ENCODE peak calls at places on chromosomes 12 and 14, in eight cellular contexts. One of them, this sample, is unnamed.

GRCh38 chr14:42554091-42554490 is 947.4 kb downstream of the LRFN5 start:
- DNase-seq in PC-9: no peak
- DNase-seq in fibroblast of pulmonary artery: no peak
- DNase-seq in fibroblast of mammary gland: no peak
- DNase-seq in stomach: no peak
- DNase-seq in CD8-positive, alpha-beta T cell: no peak
- DNase-seq in mammary epithelial cell: no peak
- DNase-seq in uterus: no peak
- DNase-seq in this sample: no peak

GRCh38 chr12:118618695-118619094 is 242.3 kb downstream of the SUDS3 start:
- DNase-seq in mammary epithelial cell: no peak
- DNase-seq in uterus: no peak
- DNase-seq in PC-9: no peak
- DNase-seq in fibroblast of pulmonary artery: no peak
- DNase-seq in fibroblast of mammary gland: no peak
- DNase-seq in stomach: no peak
- DNase-seq in CD8-positive, alpha-beta T cell: no peak
- DNase-seq in this sample: no peak

GRCh38 chr14:22471545-22472121 is 117.4 kb downstream of the DAD1 start:
- DNase-seq in fibroblast of mammary gland: peak; percentile 37
- DNase-seq in mammary epithelial cell: peak; percentile 49
- DNase-seq in stomach: peak; percentile 69
- DNase-seq in uterus: no peak
- DNase-seq in PC-9: no peak
- DNase-seq in fibroblast of pulmonary artery: peak; percentile 65
- DNase-seq in CD8-positive, alpha-beta T cell: no peak
- DNase-seq in this sample: peak; percentile 53

GRCh38 chr14:20986811-20987210 is 3.0 kb upstream of the METTL17 start:
- DNase-seq in uterus: peak; percentile 52
- DNase-seq in PC-9: peak; percentile 28
- DNase-seq in fibroblast of mammary gland: peak; percentile 98
- DNase-seq in mammary epithelial cell: peak; percentile 96
- DNase-seq in CD8-positive, alpha-beta T cell: no peak
- DNase-seq in stomach: no peak
- DNase-seq in fibroblast of pulmonary artery: peak; percentile 95
- DNase-seq in this sample: peak; percentile 91

GRCh38 chr12:126087692-126088091 is 1022.5 kb downstream of the AACS start:
- DNase-seq in CD8-positive, alpha-beta T cell: no peak
- DNase-seq in fibroblast of pulmonary artery: no peak
- DNase-seq in PC-9: no peak
- DNase-seq in stomach: no peak
- DNase-seq in uterus: no peak
- DNase-seq in fibroblast of mammary gland: no peak
- DNase-seq in mammary epithelial cell: no peak
- DNase-seq in this sample: no peak

GRCh38 chr12:131913666-131914065 is 15.4 kb upstream of the PUS1 start:
- DNase-seq in CD8-positive, alpha-beta T cell: no peak
- DNase-seq in mammary epithelial cell: no peak
- DNase-seq in PC-9: no peak
- DNase-seq in uterus: no peak
- DNase-seq in stomach: no peak
- DNase-seq in fibroblast of mammary gland: no peak
- DNase-seq in fibroblast of pulmonary artery: no peak
- DNase-seq in this sample: no peak

GRCh38 chr12:93709386-93709785 is 32.2 kb downstream of the CRADD start:
- DNase-seq in fibroblast of mammary gland: no peak
- DNase-seq in CD8-positive, alpha-beta T cell: no peak
- DNase-seq in stomach: no peak
- DNase-seq in mammary epithelial cell: no peak
- DNase-seq in uterus: no peak
- DNase-seq in PC-9: no peak
- DNase-seq in fibroblast of pulmonary artery: no peak
- DNase-seq in this sample: no peak

GRCh38 chr14:101499513-101499912 is 61.8 kb upstream of the DIO3 start:
- DNase-seq in mammary epithelial cell: no peak
- DNase-seq in stomach: peak; percentile 16
- DNase-seq in uterus: no peak
- DNase-seq in fibroblast of pulmonary artery: no peak
- DNase-seq in PC-9: no peak
- DNase-seq in fibroblast of mammary gland: no peak
- DNase-seq in CD8-positive, alpha-beta T cell: no peak
- DNase-seq in this sample: no peak

GRCh38 chr12:89225808-89226368 is 126.4 kb downstream of the DUSP6 start:
- DNase-seq in fibroblast of pulmonary artery: peak; percentile 96
- DNase-seq in stomach: peak; percentile 62
- DNase-seq in CD8-positive, alpha-beta T cell: no peak
- DNase-seq in PC-9: peak; percentile 69
- DNase-seq in fibroblast of mammary gland: peak; percentile 97
- DNase-seq in mammary epithelial cell: peak; percentile 99
- DNase-seq in uterus: no peak
- DNase-seq in this sample: peak; percentile 80

GRCh38 chr12:62834406-62834805 is 100.5 kb downstream of the PPM1H start:
- DNase-seq in fibroblast of pulmonary artery: no peak
- DNase-seq in fibroblast of mammary gland: no peak
- DNase-seq in PC-9: no peak
- DNase-seq in CD8-positive, alpha-beta T cell: no peak
- DNase-seq in stomach: no peak
- DNase-seq in uterus: peak; percentile 85
- DNase-seq in mammary epithelial cell: no peak
- DNase-seq in this sample: no peak

GRCh38 chr12:2641761-2642160 is 153.0 kb upstream of the FKBP4 start:
- DNase-seq in mammary epithelial cell: no peak
- DNase-seq in fibroblast of pulmonary artery: no peak
- DNase-seq in uterus: peak; percentile 13
- DNase-seq in PC-9: no peak
- DNase-seq in stomach: no peak
- DNase-seq in fibroblast of mammary gland: no peak
- DNase-seq in CD8-positive, alpha-beta T cell: no peak
- DNase-seq in this sample: no peak

GRCh38 chr14:100825691-100826331 is at the start of gene MEG3:
- DNase-seq in CD8-positive, alpha-beta T cell: no peak
- DNase-seq in PC-9: no peak
- DNase-seq in fibroblast of mammary gland: peak; percentile 80
- DNase-seq in fibroblast of pulmonary artery: peak; percentile 87
- DNase-seq in mammary epithelial cell: no peak
- DNase-seq in stomach: no peak
- DNase-seq in uterus: peak; percentile 65
- DNase-seq in this sample: peak; percentile 89

GRCh38 chr12:52032431-52032796 is 18.8 kb upstream of the NR4A1 start:
- DNase-seq in fibroblast of pulmonary artery: peak; percentile 86
- DNase-seq in PC-9: no peak
- DNase-seq in CD8-positive, alpha-beta T cell: no peak
- DNase-seq in stomach: peak; percentile 78
- DNase-seq in mammary epithelial cell: peak; percentile 43
- DNase-seq in fibroblast of mammary gland: peak; percentile 86
- DNase-seq in uterus: peak; percentile 93
- DNase-seq in this sample: peak; percentile 89

GRCh38 chr12:48197967-48198618 is 5.0 kb downstream of the OR10AD1 start:
- DNase-seq in PC-9: peak; percentile 88
- DNase-seq in uterus: peak; percentile 96
- DNase-seq in fibroblast of pulmonary artery: peak; percentile 95
- DNase-seq in fibroblast of mammary gland: peak; percentile 93
- DNase-seq in CD8-positive, alpha-beta T cell: peak; percentile 88
- DNase-seq in stomach: peak; percentile 98
- DNase-seq in mammary epithelial cell: peak; percentile 92
- DNase-seq in this sample: peak; percentile 88
- TF ChIP-seq CTCF in PC-9: no peak
- TF ChIP-seq CTCF in uterus: no peak
- TF ChIP-seq CTCF in fibroblast of pulmonary artery: no peak
- TF ChIP-seq CTCF in fibroblast of mammary gland: no peak
- TF ChIP-seq CTCF in CD8-positive, alpha-beta T cell: no peak
- TF ChIP-seq CTCF in stomach: no peak
- TF ChIP-seq CTCF in mammary epithelial cell: no peak
- TF ChIP-seq CTCF in this sample: no peak

DNA sequence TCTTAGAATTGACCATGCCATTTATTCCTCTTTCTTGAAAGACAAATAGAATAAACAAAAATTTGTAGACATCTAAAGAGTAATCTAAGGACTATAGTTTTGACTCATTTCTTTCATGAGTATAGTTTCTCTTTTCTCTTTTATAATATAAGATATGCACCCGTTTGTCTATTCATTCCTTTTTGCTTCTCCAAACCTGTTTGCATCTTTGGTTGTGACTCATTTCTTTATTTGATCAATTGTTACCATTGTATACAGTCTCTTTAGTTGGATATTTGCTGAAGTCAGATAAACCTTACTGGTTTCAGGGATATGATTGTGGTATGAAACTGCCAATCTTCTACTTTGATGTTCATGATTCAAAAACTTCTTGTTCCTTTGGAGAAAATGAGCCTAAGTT is 268.7 kb downstream of the FBXL14 start:
- DNase-seq in PC-9: no peak
- DNase-seq in stomach: no peak
- DNase-seq in fibroblast of mammary gland: no peak
- DNase-seq in mammary epithelial cell: peak; percentile 45
- DNase-seq in CD8-positive, alpha-beta T cell: no peak
- DNase-seq in uterus: no peak
- DNase-seq in fibroblast of pulmonary artery: no peak
- DNase-seq in this sample: no peak
- H3K4me3 ChIP-seq in PC-9: no peak overlapping the region
- H3K4me3 ChIP-seq in stomach: no peak overlapping the region
- H3K4me3 ChIP-seq in fibroblast of mammary gland: no peak overlapping the region
- H3K4me3 ChIP-seq in mammary epithelial cell: no peak overlapping the region
- H3K4me3 ChIP-seq in CD8-positive, alpha-beta T cell: no peak overlapping the region
- H3K4me3 ChIP-seq in uterus: no peak overlapping the region
- H3K4me3 ChIP-seq in fibroblast of pulmonary artery: no peak overlapping the region
- H3K4me3 ChIP-seq in this sample: no peak overlapping the region

GRCh38 chr12:57087689-57088441 is 1.0 kb upstream of the NAB2 start:
- DNase-seq in mammary epithelial cell: peak; percentile 93
- DNase-seq in fibroblast of mammary gland: peak; percentile 98
- DNase-seq in fibroblast of pulmonary artery: peak; percentile 97
- DNase-seq in PC-9: peak; percentile 90
- DNase-seq in uterus: peak; percentile 97
- DNase-seq in stomach: peak; percentile 86
- DNase-seq in CD8-positive, alpha-beta T cell: peak; percentile 78
- DNase-seq in this sample: peak; percentile 97
- TF ChIP-seq CTCF in mammary epithelial cell: no peak
- TF ChIP-seq CTCF in fibroblast of mammary gland: no peak
- TF ChIP-seq CTCF in fibroblast of pulmonary artery: no peak
- TF ChIP-seq CTCF in PC-9: no peak
- TF ChIP-seq CTCF in uterus: no peak
- TF ChIP-seq CTCF in stomach: no peak
- TF ChIP-seq CTCF in CD8-positive, alpha-beta T cell: no peak
- TF ChIP-seq CTCF in this sample: no peak

GRCh38 chr12:64616221-64616620 is 5.9 kb downstream of the RASSF3 start:
- DNase-seq in PC-9: no peak
- DNase-seq in fibroblast of pulmonary artery: peak; percentile 41
- DNase-seq in mammary epithelial cell: no peak
- DNase-seq in fibroblast of mammary gland: no peak
- DNase-seq in stomach: no peak
- DNase-seq in uterus: no peak
- DNase-seq in CD8-positive, alpha-beta T cell: no peak
- DNase-seq in this sample: no peak
- H3K4me3 ChIP-seq in PC-9: no peak overlapping the region
- H3K4me3 ChIP-seq in fibroblast of pulmonary artery: no peak overlapping the region
- H3K4me3 ChIP-seq in mammary epithelial cell: no peak overlapping the region
- H3K4me3 ChIP-seq in fibroblast of mammary gland: no peak overlapping the region
- H3K4me3 ChIP-seq in stomach: no peak overlapping the region
- H3K4me3 ChIP-seq in uterus: no peak overlapping the region
- H3K4me3 ChIP-seq in CD8-positive, alpha-beta T cell: no peak overlapping the region
- H3K4me3 ChIP-seq in this sample: no peak overlapping the region

GRCh38 chr14:27075503-27075902 is 477.7 kb upstream of the NOVA1 start:
- DNase-seq in PC-9: no peak
- DNase-seq in mammary epithelial cell: no peak
- DNase-seq in fibroblast of mammary gland: no peak
- DNase-seq in uterus: no peak
- DNase-seq in CD8-positive, alpha-beta T cell: no peak
- DNase-seq in stomach: no peak
- DNase-seq in fibroblast of pulmonary artery: no peak
- DNase-seq in this sample: no peak
- TF ChIP-seq CTCF in PC-9: no peak
- TF ChIP-seq CTCF in mammary epithelial cell: no peak
- TF ChIP-seq CTCF in fibroblast of mammary gland: no peak
- TF ChIP-seq CTCF in uterus: no peak
- TF ChIP-seq CTCF in CD8-positive, alpha-beta T cell: no peak
- TF ChIP-seq CTCF in stomach: no peak
- TF ChIP-seq CTCF in fibroblast of pulmonary artery: no peak
- TF ChIP-seq CTCF in this sample: no peak

DNA sequence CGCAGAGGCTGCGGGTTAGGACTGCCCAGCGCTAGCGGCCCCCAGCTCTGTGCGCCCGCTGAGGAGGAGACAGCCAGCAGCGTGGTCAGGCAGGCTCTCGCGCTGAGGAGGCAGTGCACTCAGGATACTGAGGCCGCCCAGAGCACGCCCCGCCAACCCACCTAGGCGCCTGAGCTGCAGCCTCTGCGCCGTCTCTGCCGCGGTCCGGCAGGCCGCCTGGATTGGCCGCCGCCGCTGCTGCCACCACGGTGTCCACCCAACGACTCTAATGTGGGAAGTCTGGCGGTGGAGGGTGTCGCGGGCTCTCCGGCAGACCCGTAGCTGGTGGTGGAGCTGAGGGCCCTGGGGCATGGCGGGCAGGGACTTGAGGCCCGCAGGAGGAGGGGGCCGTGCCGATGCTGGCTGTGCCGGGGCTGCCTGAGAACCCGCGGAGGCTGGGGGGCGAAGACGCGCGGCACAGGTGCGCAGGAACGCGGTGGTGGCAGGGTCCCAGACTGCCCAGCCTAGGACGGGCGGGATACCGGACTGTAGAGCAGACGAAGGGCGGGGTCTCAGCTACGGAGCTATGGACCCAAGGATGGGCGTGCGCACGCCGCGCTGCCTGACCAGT is 69.9 kb downstream of the ASCL4 start:
- DNase-seq in stomach: peak; percentile 33
- DNase-seq in PC-9: no peak
- DNase-seq in fibroblast of mammary gland: no peak
- DNase-seq in fibroblast of pulmonary artery: peak; percentile 1
- DNase-seq in CD8-positive, alpha-beta T cell: no peak
- DNase-seq in mammary epithelial cell: no peak
- DNase-seq in uterus: no peak
- DNase-seq in this sample: no peak
- H3K4me3 ChIP-seq in stomach: peak overlapping the region; percentile 56
- H3K4me3 ChIP-seq in PC-9: no peak overlapping the region
- H3K4me3 ChIP-seq in fibroblast of mammary gland: no peak overlapping the region
- H3K4me3 ChIP-seq in fibroblast of pulmonary artery: no peak overlapping the region
- H3K4me3 ChIP-seq in CD8-positive, alpha-beta T cell: no peak overlapping the region
- H3K4me3 ChIP-seq in mammary epithelial cell: no peak overlapping the region
- H3K4me3 ChIP-seq in uterus: no peak overlapping the region
- H3K4me3 ChIP-seq in this sample: no peak overlapping the region

GRCh38 chr14:28681681-28682080 is 84.9 kb upstream of the FOXG1 start:
- DNase-seq in stomach: no peak
- DNase-seq in CD8-positive, alpha-beta T cell: no peak
- DNase-seq in fibroblast of pulmonary artery: no peak
- DNase-seq in fibroblast of mammary gland: no peak
- DNase-seq in mammary epithelial cell: no peak
- DNase-seq in uterus: no peak
- DNase-seq in PC-9: no peak
- DNase-seq in this sample: no peak
- TF ChIP-seq CTCF in stomach: no peak
- TF ChIP-seq CTCF in CD8-positive, alpha-beta T cell: no peak
- TF ChIP-seq CTCF in fibroblast of pulmonary artery: no peak
- TF ChIP-seq CTCF in fibroblast of mammary gland: no peak
- TF ChIP-seq CTCF in mammary epithelial cell: no peak
- TF ChIP-seq CTCF in uterus: no peak
- TF ChIP-seq CTCF in PC-9: no peak
- TF ChIP-seq CTCF in this sample: no peak

This sample was measured in fibroblast of villous mesenchyme.